ENCODE peak calls at places on chromosomes 1 and 21, in five cellular contexts. One of them, this sample, is unnamed.

GRCh38 chr1:30785714-30786113 is 28.1 kb upstream of the LAPTM5 start:
- DNase-seq in stimulated activated CD8-positive, alpha-beta memory T cell treated with anti-CD3 and anti-CD28 coated beads, Interleukin-15, amount 100 ng/mL, for 24 hours: no peak
- DNase-seq in EL: no peak
- DNase-seq in mesendoderm: no peak
- DNase-seq in stimulated activated naive CD8-positive, alpha-beta T cell treated with anti-CD3 and anti-CD28 coated beads, Interleukin-15, Interleukin-2, amounts not matched to agents 100 U/mL and 50 U/mL, for 24 hours: no peak
- DNase-seq in this sample: no peak

GRCh38 chr1:246592695-246593094 is 26.4 kb downstream of the CNST start:
- DNase-seq in stimulated activated CD8-positive, alpha-beta memory T cell treated with anti-CD3 and anti-CD28 coated beads, Interleukin-15, amount 100 ng/mL, for 24 hours: no peak
- DNase-seq in EL: peak
- DNase-seq in mesendoderm: no peak
- DNase-seq in stimulated activated naive CD8-positive, alpha-beta T cell treated with anti-CD3 and anti-CD28 coated beads, Interleukin-15, Interleukin-2, amounts not matched to agents 100 U/mL and 50 U/mL, for 24 hours: no peak
- DNase-seq in this sample: no peak

GRCh38 chr1:910311-910880 is 13.3 kb upstream of the SAMD11 start:
- DNase-seq in stimulated activated CD8-positive, alpha-beta memory T cell treated with anti-CD3 and anti-CD28 coated beads, Interleukin-15, amount 100 ng/mL, for 24 hours: no peak
- DNase-seq in EL: no peak
- DNase-seq in mesendoderm: no peak
- DNase-seq in stimulated activated naive CD8-positive, alpha-beta T cell treated with anti-CD3 and anti-CD28 coated beads, Interleukin-15, Interleukin-2, amounts not matched to agents 100 U/mL and 50 U/mL, for 24 hours: no peak
- DNase-seq in this sample: no peak

GRCh38 chr1:1202831-1203560 is 3.4 kb downstream of the TNFRSF18 start:
- DNase-seq in stimulated activated CD8-positive, alpha-beta memory T cell treated with anti-CD3 and anti-CD28 coated beads, Interleukin-15, amount 100 ng/mL, for 24 hours: no peak
- DNase-seq in EL: no peak
- DNase-seq in mesendoderm: no peak
- DNase-seq in stimulated activated naive CD8-positive, alpha-beta T cell treated with anti-CD3 and anti-CD28 coated beads, Interleukin-15, Interleukin-2, amounts not matched to agents 100 U/mL and 50 U/mL, for 24 hours: peak
- DNase-seq in this sample: no peak

GRCh38 chr1:109623601-109624161 is 4.0 kb downstream of the AMPD2 start:
- DNase-seq in stimulated activated CD8-positive, alpha-beta memory T cell treated with anti-CD3 and anti-CD28 coated beads, Interleukin-15, amount 100 ng/mL, for 24 hours: no peak
- DNase-seq in EL: no peak
- DNase-seq in mesendoderm: no peak
- DNase-seq in stimulated activated naive CD8-positive, alpha-beta T cell treated with anti-CD3 and anti-CD28 coated beads, Interleukin-15, Interleukin-2, amounts not matched to agents 100 U/mL and 50 U/mL, for 24 hours: no peak
- DNase-seq in this sample: no peak

GRCh38 chr1:68104155-68104554 is 53.7 kb upstream of the DIRAS3 start:
- DNase-seq in stimulated activated CD8-positive, alpha-beta memory T cell treated with anti-CD3 and anti-CD28 coated beads, Interleukin-15, amount 100 ng/mL, for 24 hours: no peak
- DNase-seq in EL: peak
- DNase-seq in mesendoderm: no peak
- DNase-seq in stimulated activated naive CD8-positive, alpha-beta T cell treated with anti-CD3 and anti-CD28 coated beads, Interleukin-15, Interleukin-2, amounts not matched to agents 100 U/mL and 50 U/mL, for 24 hours: no peak
- DNase-seq in this sample: peak

GRCh38 chr1:56188855-56189254 is 390.5 kb downstream of the PLPP3 start:
- DNase-seq in stimulated activated CD8-positive, alpha-beta memory T cell treated with anti-CD3 and anti-CD28 coated beads, Interleukin-15, amount 100 ng/mL, for 24 hours: no peak
- DNase-seq in EL: no peak
- DNase-seq in mesendoderm: no peak
- DNase-seq in stimulated activated naive CD8-positive, alpha-beta T cell treated with anti-CD3 and anti-CD28 coated beads, Interleukin-15, Interleukin-2, amounts not matched to agents 100 U/mL and 50 U/mL, for 24 hours: no peak
- DNase-seq in this sample: no peak

GRCh38 chr1:19165501-19165900 is 44.6 kb downstream of the UBR4 start:
- DNase-seq in stimulated activated CD8-positive, alpha-beta memory T cell treated with anti-CD3 and anti-CD28 coated beads, Interleukin-15, amount 100 ng/mL, for 24 hours: no peak
- DNase-seq in EL: peak
- DNase-seq in mesendoderm: no peak
- DNase-seq in stimulated activated naive CD8-positive, alpha-beta T cell treated with anti-CD3 and anti-CD28 coated beads, Interleukin-15, Interleukin-2, amounts not matched to agents 100 U/mL and 50 U/mL, for 24 hours: no peak
- DNase-seq in this sample: no peak

GRCh38 chr21:45977396-45977795 is 4.2 kb upstream of the COL6A1 start:
- DNase-seq in stimulated activated CD8-positive, alpha-beta memory T cell treated with anti-CD3 and anti-CD28 coated beads, Interleukin-15, amount 100 ng/mL, for 24 hours: no peak
- DNase-seq in EL: no peak
- DNase-seq in mesendoderm: peak
- DNase-seq in stimulated activated naive CD8-positive, alpha-beta T cell treated with anti-CD3 and anti-CD28 coated beads, Interleukin-15, Interleukin-2, amounts not matched to agents 100 U/mL and 50 U/mL, for 24 hours: no peak
- DNase-seq in this sample: no peak

GRCh38 chr1:87325982-87326738 is 2.5 kb upstream of the LMO4 start:
- DNase-seq in stimulated activated CD8-positive, alpha-beta memory T cell treated with anti-CD3 and anti-CD28 coated beads, Interleukin-15, amount 100 ng/mL, for 24 hours: no peak
- DNase-seq in EL: peak
- DNase-seq in mesendoderm: peak
- DNase-seq in stimulated activated naive CD8-positive, alpha-beta T cell treated with anti-CD3 and anti-CD28 coated beads, Interleukin-15, Interleukin-2, amounts not matched to agents 100 U/mL and 50 U/mL, for 24 hours: peak
- DNase-seq in this sample: peak

GRCh38 chr1:17297991-17298390 is 10.0 kb upstream of the PADI4 start:
- DNase-seq in stimulated activated CD8-positive, alpha-beta memory T cell treated with anti-CD3 and anti-CD28 coated beads, Interleukin-15, amount 100 ng/mL, for 24 hours: no peak
- DNase-seq in EL: no peak
- DNase-seq in mesendoderm: no peak
- DNase-seq in stimulated activated naive CD8-positive, alpha-beta T cell treated with anti-CD3 and anti-CD28 coated beads, Interleukin-15, Interleukin-2, amounts not matched to agents 100 U/mL and 50 U/mL, for 24 hours: no peak
- DNase-seq in this sample: no peak

GRCh38 chr21:29098156-29098555 is 24.7 kb upstream of the CCT8 start:
- DNase-seq in stimulated activated CD8-positive, alpha-beta memory T cell treated with anti-CD3 and anti-CD28 coated beads, Interleukin-15, amount 100 ng/mL, for 24 hours: no peak
- DNase-seq in EL: no peak
- DNase-seq in mesendoderm: no peak
- DNase-seq in stimulated activated naive CD8-positive, alpha-beta T cell treated with anti-CD3 and anti-CD28 coated beads, Interleukin-15, Interleukin-2, amounts not matched to agents 100 U/mL and 50 U/mL, for 24 hours: no peak
- DNase-seq in this sample: no peak

GRCh38 chr1:17831619-17832018 is 76.5 kb downstream of the ACTL8 start:
- DNase-seq in stimulated activated CD8-positive, alpha-beta memory T cell treated with anti-CD3 and anti-CD28 coated beads, Interleukin-15, amount 100 ng/mL, for 24 hours: no peak
- DNase-seq in EL: peak
- DNase-seq in mesendoderm: peak
- DNase-seq in stimulated activated naive CD8-positive, alpha-beta T cell treated with anti-CD3 and anti-CD28 coated beads, Interleukin-15, Interleukin-2, amounts not matched to agents 100 U/mL and 50 U/mL, for 24 hours: no peak
- DNase-seq in this sample: peak

This sample was measured in dermis blood vessel endothelial cell.